ENCODE peak calls at places on chromosome 1, in four cellular contexts. One of them, this sample, is unnamed.

GRCh38 chr1:219385786-219386427 is 212.2 kb downstream of the LYPLAL1 start:
- DNase-seq in amniotic epithelial cell: peak
- DNase-seq in activated naive CD4-positive, alpha-beta T cell treated with anti-CD3 and anti-CD28 coated beads, Interleukin-2, amount 10 ng/mL, durations not matched to agents 7 days and 5 days: peak
- DNase-seq in WERI-Rb-1: peak
- DNase-seq in this sample: peak

GRCh38 chr1:15941899-15942660 is 33.8 kb downstream of the ZBTB17 start:
- DNase-seq in amniotic epithelial cell: no peak
- DNase-seq in activated naive CD4-positive, alpha-beta T cell treated with anti-CD3 and anti-CD28 coated beads, Interleukin-2, amount 10 ng/mL, durations not matched to agents 7 days and 5 days: no peak
- DNase-seq in WERI-Rb-1: no peak
- DNase-seq in this sample: no peak

GRCh38 chr1:9728451-9729295 is 77.1 kb downstream of the PIK3CD start:
- DNase-seq in amniotic epithelial cell: no peak
- DNase-seq in activated naive CD4-positive, alpha-beta T cell treated with anti-CD3 and anti-CD28 coated beads, Interleukin-2, amount 10 ng/mL, durations not matched to agents 7 days and 5 days: peak
- DNase-seq in WERI-Rb-1: no peak
- DNase-seq in this sample: no peak

GRCh38 chr1:67883069-67883468 is 49.8 kb upstream of the GNG12 start:
- DNase-seq in amniotic epithelial cell: peak
- DNase-seq in activated naive CD4-positive, alpha-beta T cell treated with anti-CD3 and anti-CD28 coated beads, Interleukin-2, amount 10 ng/mL, durations not matched to agents 7 days and 5 days: no peak
- DNase-seq in WERI-Rb-1: peak
- DNase-seq in this sample: peak

GRCh38 chr1:89657886-89658285 is 25.0 kb downstream of the LRRC8C start:
- DNase-seq in amniotic epithelial cell: no peak
- DNase-seq in activated naive CD4-positive, alpha-beta T cell treated with anti-CD3 and anti-CD28 coated beads, Interleukin-2, amount 10 ng/mL, durations not matched to agents 7 days and 5 days: peak
- DNase-seq in WERI-Rb-1: no peak
- DNase-seq in this sample: no peak

GRCh38 chr1:51733793-51734522 is 117.1 kb downstream of the OSBPL9 start:
- DNase-seq in amniotic epithelial cell: no peak
- DNase-seq in activated naive CD4-positive, alpha-beta T cell treated with anti-CD3 and anti-CD28 coated beads, Interleukin-2, amount 10 ng/mL, durations not matched to agents 7 days and 5 days: no peak
- DNase-seq in WERI-Rb-1: no peak
- DNase-seq in this sample: no peak

GRCh38 chr1:93988634-93989350 is 79.6 kb upstream of the GCLM start:
- DNase-seq in amniotic epithelial cell: peak
- DNase-seq in activated naive CD4-positive, alpha-beta T cell treated with anti-CD3 and anti-CD28 coated beads, Interleukin-2, amount 10 ng/mL, durations not matched to agents 7 days and 5 days: no peak
- DNase-seq in WERI-Rb-1: no peak
- DNase-seq in this sample: peak

GRCh38 chr1:113027449-113027848 is 45.5 kb upstream of the LRIG2 start:
- DNase-seq in amniotic epithelial cell: no peak
- DNase-seq in activated naive CD4-positive, alpha-beta T cell treated with anti-CD3 and anti-CD28 coated beads, Interleukin-2, amount 10 ng/mL, durations not matched to agents 7 days and 5 days: no peak
- DNase-seq in WERI-Rb-1: no peak
- DNase-seq in this sample: no peak

GRCh38 chr1:1053682-1054081 is 20.4 kb downstream of the RNF223 start:
- DNase-seq in amniotic epithelial cell: no peak
- DNase-seq in activated naive CD4-positive, alpha-beta T cell treated with anti-CD3 and anti-CD28 coated beads, Interleukin-2, amount 10 ng/mL, durations not matched to agents 7 days and 5 days: no peak
- DNase-seq in WERI-Rb-1: no peak
- DNase-seq in this sample: no peak

GRCh38 chr1:9823943-9824701 is at the start of gene CLSTN1:
- DNase-seq in amniotic epithelial cell: peak
- DNase-seq in activated naive CD4-positive, alpha-beta T cell treated with anti-CD3 and anti-CD28 coated beads, Interleukin-2, amount 10 ng/mL, durations not matched to agents 7 days and 5 days: peak
- DNase-seq in WERI-Rb-1: peak
- DNase-seq in this sample: peak

This sample was measured in HT1080.